ENCODE peak calls at places on chromosomes 2 and 18, in six cellular contexts. H is cardiac muscle cell, I is fibroblast of pulmonary artery, W is SJSA1, T is heart right ventricle, U is MM.1S. Y is an unnamed sample.

GRCh38 chr2:128316777-128317185 is 1.9 kb downstream of the HS6ST1 start:
- DNase-seq in I (no peak), U (no peak), W (no peak), T (no peak), H (no peak), Y (no peak)

GRCh38 chr2:8346706-8347430 is 335.0 kb upstream of the ID2 start:
- DNase-seq in U (no peak), I (no peak), H (no peak), W (no peak), T (no peak), Y (no peak)

GRCh38 chr2:207750315-207750714 is 19.4 kb downstream of the FZD5 start:
- DNase-seq in H (no peak), I (no peak), T (no peak), W (no peak), U (no peak), Y (peak)

GRCh38 chr2:182581196-182581935 is 134.7 kb upstream of the DNAJC10 start:
- DNase-seq in H (no peak), W (no peak), U (no peak), T (no peak), I (peak), Y (no peak)

GRCh38 chr2:173054466-173054865 is 21.2 kb upstream of the MAP3K20 start:
- DNase-seq in T (no peak), I (no peak), U (no peak), W (no peak), H (no peak), Y (no peak)

GRCh38 chr2:240131941-240132650 is 4.0 kb downstream of the COPS9 start:
- DNase-seq in U (no peak), I (no peak), W (no peak), T (no peak), H (no peak), Y (peak)

GRCh38 chr2:166068981-166069380 is 58.8 kb downstream of the SCN1A start:
- DNase-seq in H (no peak), T (no peak), I (no peak), U (no peak), W (no peak), Y (no peak)

GRCh38 chr2:192246297-192246696 is 51.6 kb upstream of the TMEFF2 start:
- DNase-seq in U (no peak), H (no peak), T (no peak), W (no peak), I (no peak), Y (no peak)

GRCh38 chr2:202376460-202377307 is 557 bp downstream of the BMPR2 start:
- DNase-seq in W (no peak), I (peak), U (peak), T (peak), H (peak), Y (peak)

GRCh38 chr2:177554365-177554764 is 161.8 kb downstream of the AGPS start:
- DNase-seq in T (no peak), H (no peak), U (no peak), W (no peak), I (no peak), Y (no peak)

GRCh38 chr2:121965666-121966065 is 210.2 kb downstream of the TSN start:
- DNase-seq in I (no peak), T (no peak), U (no peak), W (no peak), H (no peak), Y (no peak)

GRCh38 chr2:241760301-241760771 is 16.3 kb upstream of the GAL3ST2 start:
- DNase-seq in U (no peak), W (no peak), H (no peak), I (no peak), T (no peak), Y (no peak)

GRCh38 chr2:220937231-220937630 is 634.9 kb downstream of the EPHA4 start:
- DNase-seq in T (no peak), U (no peak), I (no peak), W (no peak), H (no peak), Y (no peak)

GRCh38 chr2:10377052-10377746 is 70.9 kb downstream of the ODC1 start:
- DNase-seq in W (no peak), I (no peak), U (peak), H (no peak), T (no peak), Y (no peak)

GRCh38 chr2:24409166-24409565 is 48.8 kb upstream of the ITSN2 start:
- DNase-seq in U (no peak), I (no peak), T (no peak), W (no peak), H (no peak), Y (no peak)

GRCh38 chr2:47945036-47945781 is 38.9 kb upstream of the FBXO11 start:
- DNase-seq in H (no peak), T (no peak), U (no peak), W (no peak), I (no peak), Y (no peak)

GRCh38 chr2:19881221-19881620 is 20.6 kb downstream of the TTC32 start:
- DNase-seq in H (no peak), W (no peak), I (no peak), T (no peak), U (no peak), Y (no peak)

GRCh38 chr2:158953926-158954763 is 14.3 kb upstream of the TANC1 start:
- DNase-seq in W (peak), U (peak), I (peak), T (peak), H (peak), Y (no peak)

GRCh38 chr2:215617060-215617824 is 181.4 kb upstream of the FN1 start:
- DNase-seq in T (no peak), W (no peak), U (no peak), H (no peak), I (no peak), Y (no peak)

GRCh38 chr2:53170463-53170862 is 597.1 kb upstream of the CHAC2 start:
- DNase-seq in H (no peak), U (no peak), T (no peak), I (no peak), W (no peak), Y (no peak)

GRCh38 chr2:183541766-183542165 is 417.5 kb downstream of the NUP35 start:
- DNase-seq in U (no peak), I (no peak), H (no peak), W (no peak), T (no peak), Y (no peak)

GRCh38 chr2:197212344-197213262 is 98.0 kb downstream of the ANKRD44 start:
- DNase-seq in T (no peak), H (no peak), U (no peak), I (peak), W (no peak), Y (no peak)
- H3K4me3 ChIP-seq in T (no peak), H (no peak), U (no peak), I (no peak), W (no peak), Y (no peak)

GRCh38 chr2:225038076-225038571 is 4.1 kb downstream of the DOCK10 start:
- DNase-seq in W (no peak), H (no peak), T (no peak), I (no peak), U (no peak), Y (peak)

GRCh38 chr2:225041210-225041870 is 928 bp downstream of the DOCK10 start:
- DNase-seq in W (no peak), U (peak), T (peak), H (peak), I (peak), Y (peak)

GRCh38 chr2:225040862-225041209 is 1.4 kb downstream of the DOCK10 start:
- DNase-seq in W (no peak), I (no peak), H (no peak), U (peak), T (no peak), Y (no peak)

GRCh38 chr2:225042800-225043167 is 516 bp upstream of the DOCK10 start:
- DNase-seq in T (no peak), U (no peak), H (no peak), I (no peak), W (no peak), Y (peak)

GRCh38 chr2:225041871-225042799 is at the start of gene DOCK10:
- DNase-seq in W (peak), U (peak), H (peak), T (peak), I (peak), Y (peak)
- H3K4me3 ChIP-seq in W (peak), U (peak), H (peak), T (peak), I (peak), Y (peak)

GRCh38 chr2:1986166-1986565 is 241.9 kb upstream of the PXDN start:
- DNase-seq in I (no peak), W (no peak), U (no peak), H (no peak), T (no peak), Y (no peak)
- H3K4me3 ChIP-seq in I (no peak), W (no peak), U (no peak), H (no peak), T (no peak), Y (no peak)

GRCh38 chr18:11146238-11146946 is 3.0 kb downstream of the PIEZO2 start:
- DNase-seq in I (no peak), T (peak), U (no peak), W (no peak), H (no peak), Y (peak)
- H3K4me3 ChIP-seq in I (peak), T (no peak), U (no peak), W (no peak), H (no peak), Y (peak)

DNA sequence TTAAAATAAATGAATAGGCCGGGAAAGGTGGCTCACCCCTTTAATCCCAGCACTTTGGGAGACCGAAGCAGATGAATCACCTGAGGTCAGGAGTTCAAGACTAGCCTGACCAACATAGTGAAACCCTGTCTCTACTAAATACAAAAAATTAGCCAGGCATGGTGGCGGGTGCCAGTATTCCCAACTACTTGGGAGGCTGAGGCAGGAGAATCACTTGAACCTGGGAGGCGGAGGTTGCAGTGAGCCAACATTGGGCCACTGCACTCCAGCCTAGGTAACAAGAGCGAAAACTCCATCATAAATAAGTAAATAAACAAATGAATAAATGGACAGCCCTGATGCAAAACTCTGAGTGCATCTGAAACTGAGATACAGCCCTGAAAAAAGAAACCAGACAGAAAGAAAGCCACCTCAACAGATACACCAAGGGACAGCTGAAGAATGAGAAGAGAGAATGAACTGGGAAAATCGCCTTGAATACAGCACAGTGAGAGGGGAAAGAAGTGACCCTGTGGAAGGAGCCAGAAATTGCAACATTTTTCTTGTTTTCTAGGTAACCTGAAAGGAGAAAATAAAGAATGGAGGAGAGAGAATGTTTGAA is 64.4 kb downstream of the TRABD2A start:
- DNase-seq in U (peak), H (no peak), W (no peak), I (no peak), T (no peak), Y (no peak)
- H3K4me3 ChIP-seq in U (peak), H (no peak), W (no peak), I (no peak), T (no peak), Y (no peak)

Y was measured in GM23338.